ENCODE peak calls at places on chromosomes 2 and 18, in six cellular contexts. K, V, I, Q, T and N are unnamed samples.
A peak's percentile ranks its signal among the peaks of the same experiment; 100 is the strongest.

GRCh38 chr2:102181919-102182635 is 4.7 kb upstream of the IL1RL2 start:
- DNase-seq in K (no peak), V (no peak), I (no peak), Q (no peak), T (peak; percentile 27), N (no peak)

GRCh38 chr2:21972580-21972979 is 848.8 kb downstream of the TDRD15 start:
- DNase-seq in K (no peak), V (no peak), I (no peak), Q (no peak), T (no peak), N (no peak)

GRCh38 chr2:111030271-111030891 is 90.3 kb upstream of the BCL2L11 start:
- DNase-seq in K (no peak), V (peak; percentile 28), I (no peak), Q (no peak), T (no peak), N (no peak)

GRCh38 chr18:47772374-47773248 is 157.8 kb downstream of the SMAD2 start:
- DNase-seq in K (peak; percentile 69), V (peak; percentile 58), I (no peak), Q (peak; percentile 54), T (peak; percentile 43), N (peak; percentile 38)

GRCh38 chr2:143778981-143779380 is 649.8 kb downstream of the ARHGAP15 start:
- DNase-seq in K (no peak), V (no peak), I (no peak), Q (peak; percentile 25), T (no peak), N (no peak)

GRCh38 chr2:219406861-219407230 is 11.3 kb upstream of the DES start:
- DNase-seq in K (no peak), V (no peak), I (no peak), Q (peak; percentile 97), T (peak; percentile 86), N (no peak)

GRCh38 chr2:29115797-29116781 is 874 bp downstream of the CLIP4 start:
- DNase-seq in K (peak; percentile 48), V (peak; percentile 89), I (no peak), Q (peak; percentile 79), T (peak; percentile 45), N (peak; percentile 17)

GRCh38 chr2:167862296-167862695 is 385.1 kb downstream of the STK39 start:
- DNase-seq in K (no peak), V (no peak), I (no peak), Q (no peak), T (no peak), N (no peak)

GRCh38 chr2:145751634-145752033 is 1231.7 kb upstream of the ZEB2 start:
- DNase-seq in K (no peak), V (peak; percentile 69), I (no peak), Q (peak; percentile 48), T (no peak), N (no peak)

GRCh38 chr18:31819106-31819924 is 58.6 kb upstream of the SLC25A52 start:
- DNase-seq in K (no peak), V (peak; percentile 64), I (no peak), Q (peak; percentile 52), T (no peak), N (no peak)

GRCh38 chr2:96949701-96950350 is 36.6 kb downstream of the FAM178B start:
- DNase-seq in K (no peak), V (no peak), I (no peak), Q (no peak), T (no peak), N (no peak)

GRCh38 chr2:158507679-158508078 is 50.9 kb downstream of the PKP4 start:
- DNase-seq in K (no peak), V (no peak), I (no peak), Q (no peak), T (no peak), N (no peak)

GRCh38 chr2:23691106-23691470 is 235.8 kb downstream of the ATAD2B start:
- DNase-seq in K (no peak), V (no peak), I (no peak), Q (no peak), T (no peak), N (no peak)

GRCh38 chr18:44876024-44876423 is 195.3 kb downstream of the SETBP1 start:
- DNase-seq in K (no peak), V (no peak), I (no peak), Q (no peak), T (no peak), N (no peak)

DNA sequence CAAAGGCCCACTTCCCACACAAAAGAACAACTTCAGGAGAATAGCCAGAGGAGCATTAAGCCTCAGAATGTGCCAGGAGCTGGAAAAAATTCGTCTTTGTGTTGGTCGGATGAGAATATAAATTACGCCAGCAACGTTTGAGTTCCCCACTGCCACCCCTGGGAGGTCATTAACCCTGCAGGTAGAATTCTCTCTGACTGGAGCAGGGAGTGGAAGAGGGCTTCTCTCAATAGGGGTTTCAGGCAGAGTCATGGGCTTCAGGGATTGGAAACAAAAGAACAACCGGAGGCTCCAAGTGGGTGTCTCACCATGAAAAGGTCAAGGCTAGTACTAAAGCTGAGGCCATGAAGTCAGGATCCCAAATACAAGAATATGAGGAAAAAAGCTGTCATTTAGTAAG is 69.0 kb upstream of the DDX18 start:
- DNase-seq in K (no peak), V (no peak), I (no peak), Q (no peak), T (no peak), N (no peak)
- TF ChIP-seq CTCF in K (no peak), V (no peak), I (no peak), Q (no peak), T (no peak), N (no peak)

DNA sequence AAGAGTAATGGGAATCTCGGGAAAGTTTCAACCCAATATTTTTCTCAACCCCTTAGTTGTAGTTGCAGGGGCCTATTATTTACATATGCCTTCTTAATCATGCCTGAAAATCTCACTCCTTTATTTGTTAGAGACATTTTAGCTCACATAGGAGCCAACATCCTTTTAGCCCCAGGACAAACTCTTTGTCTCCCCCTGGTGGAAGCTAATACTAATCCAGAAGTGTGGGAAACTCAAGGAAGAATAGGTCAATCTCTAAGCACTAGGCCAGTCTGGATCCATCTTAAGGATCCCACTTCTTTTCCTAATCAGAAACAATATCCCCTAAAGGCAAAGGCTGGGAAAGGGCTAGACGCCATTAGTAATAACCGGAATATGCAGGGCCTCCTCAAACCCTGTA is 550.9 kb upstream of the PKDCC start:
- DNase-seq in K (no peak), V (peak; percentile 11), I (no peak), Q (no peak), T (no peak), N (no peak)
- TF ChIP-seq CTCF in K (no peak), V (peak; percentile 24), I (no peak), Q (peak; percentile 34), T (peak; percentile 10), N (peak; percentile 18)

GRCh38 chr2:37768491-37768925 is 97.1 kb upstream of the CDC42EP3 start:
- DNase-seq in K (no peak), V (no peak), I (no peak), Q (peak; percentile 93), T (peak; percentile 29), N (no peak)
- TF ChIP-seq CTCF in K (no peak), V (no peak), I (no peak), Q (no peak), T (no peak), N (no peak)

DNA sequence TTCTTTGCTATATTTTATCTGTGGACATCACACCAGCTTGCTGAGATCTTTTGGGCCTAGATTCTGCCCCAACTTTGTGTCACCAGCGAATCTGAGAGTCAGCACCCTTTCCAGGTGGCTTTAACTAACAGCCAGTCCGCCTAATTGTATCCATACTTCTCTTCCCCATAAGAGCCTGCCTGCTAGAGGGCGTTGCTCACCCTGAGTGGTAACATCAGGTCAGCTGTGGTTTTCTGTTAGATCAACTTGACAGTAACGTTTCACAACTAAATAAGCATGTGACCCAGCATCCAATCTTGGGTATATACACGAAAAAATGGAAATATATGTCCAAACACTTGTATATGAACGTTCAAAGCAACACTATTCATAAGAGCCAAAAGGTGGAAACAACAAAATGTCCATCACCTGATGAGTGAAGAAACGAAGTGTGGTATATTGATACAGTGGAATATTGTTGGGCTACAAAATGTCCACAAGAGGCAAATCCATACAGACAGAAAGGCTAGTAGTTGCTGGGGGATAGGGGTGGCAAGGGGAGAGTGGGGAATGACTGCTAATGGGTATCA is 24.9 kb downstream of the EFHD1 start:
- DNase-seq in K (no peak), V (peak; percentile 42), I (no peak), Q (no peak), T (no peak), N (no peak)
- TF ChIP-seq CTCF in K (no peak), V (peak; percentile 11), I (no peak), Q (peak; percentile 49), T (no peak), N (no peak)

DNA sequence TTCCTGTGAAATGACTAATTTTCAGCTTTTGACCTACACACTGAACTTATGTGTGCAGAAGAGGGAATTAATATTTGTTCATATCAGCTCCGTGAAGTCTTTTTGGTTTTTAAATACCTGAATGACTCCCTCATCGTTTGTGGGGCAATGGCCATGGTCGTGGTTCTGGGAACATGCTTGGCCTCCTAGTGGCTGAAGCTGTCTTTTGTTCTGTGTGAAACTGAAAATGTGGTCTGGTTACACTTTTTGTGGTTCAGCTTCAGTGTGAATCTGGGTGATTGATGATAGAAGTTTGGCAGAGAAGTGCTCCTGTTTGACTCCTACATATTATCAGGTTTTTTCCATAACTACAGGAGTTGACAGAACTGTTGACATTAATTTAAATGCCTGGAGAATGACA is 408.2 kb downstream of the THSD7B start:
- DNase-seq in K (no peak), V (peak; percentile 70), I (no peak), Q (peak; percentile 71), T (no peak), N (no peak)
- TF ChIP-seq CTCF in K (peak; percentile 32), V (peak; percentile 41), I (no peak), Q (peak; percentile 84), T (no peak), N (peak; percentile 47)